ENCODE peak calls at places on chromosomes 7 and 10, in eight cellular contexts. One of them, this sample, is unnamed.

GRCh38 chr10:84355106-84355505 is 26.7 kb downstream of the CCSER2 start:
- DNase-seq in psoas muscle: no peak
- DNase-seq in cardiac muscle cell: no peak
- DNase-seq in GM20000: no peak
- DNase-seq in fibroblast of villous mesenchyme: no peak
- DNase-seq in progenitor cell of endocrine pancreas: no peak
- DNase-seq in MCF 10A: no peak
- DNase-seq in body of pancreas: no peak
- DNase-seq in this sample: no peak

GRCh38 chr7:101553018-101553770 is 75.9 kb downstream of the MYL10 start:
- DNase-seq in psoas muscle: no peak
- DNase-seq in cardiac muscle cell: no peak
- DNase-seq in GM20000: peak; percentile 6
- DNase-seq in fibroblast of villous mesenchyme: no peak
- DNase-seq in progenitor cell of endocrine pancreas: no peak
- DNase-seq in MCF 10A: no peak
- DNase-seq in body of pancreas: no peak
- DNase-seq in this sample: no peak

GRCh38 chr10:132856869-132857524 is 71.0 kb upstream of the NKX6-2 start:
- DNase-seq in psoas muscle: no peak
- DNase-seq in cardiac muscle cell: no peak
- DNase-seq in GM20000: no peak
- DNase-seq in fibroblast of villous mesenchyme: no peak
- DNase-seq in progenitor cell of endocrine pancreas: no peak
- DNase-seq in MCF 10A: no peak
- DNase-seq in body of pancreas: no peak
- DNase-seq in this sample: no peak

GRCh38 chr10:625751-626711 is 63.4 kb downstream of the DIP2C start:
- DNase-seq in psoas muscle: no peak
- DNase-seq in cardiac muscle cell: no peak
- DNase-seq in GM20000: no peak
- DNase-seq in fibroblast of villous mesenchyme: no peak
- DNase-seq in progenitor cell of endocrine pancreas: no peak
- DNase-seq in MCF 10A: no peak
- DNase-seq in body of pancreas: no peak
- DNase-seq in this sample: no peak

GRCh38 chr10:17652585-17652984 is 8.6 kb downstream of the STAM start:
- DNase-seq in psoas muscle: no peak
- DNase-seq in cardiac muscle cell: no peak
- DNase-seq in GM20000: no peak
- DNase-seq in fibroblast of villous mesenchyme: no peak
- DNase-seq in progenitor cell of endocrine pancreas: no peak
- DNase-seq in MCF 10A: no peak
- DNase-seq in body of pancreas: no peak
- DNase-seq in this sample: no peak

GRCh38 chr10:62610649-62611229 is 193.8 kb upstream of the ADO start:
- DNase-seq in psoas muscle: peak; percentile 26
- DNase-seq in cardiac muscle cell: peak; percentile 74
- DNase-seq in GM20000: peak; percentile 87
- DNase-seq in fibroblast of villous mesenchyme: peak; percentile 61
- DNase-seq in progenitor cell of endocrine pancreas: peak; percentile 55
- DNase-seq in MCF 10A: peak; percentile 75
- DNase-seq in body of pancreas: peak; percentile 44
- DNase-seq in this sample: peak; percentile 76

GRCh38 chr10:34473174-34474059 is 341.7 kb downstream of the PARD3 start:
- DNase-seq in psoas muscle: no peak
- DNase-seq in cardiac muscle cell: peak; percentile 3
- DNase-seq in GM20000: no peak
- DNase-seq in fibroblast of villous mesenchyme: no peak
- DNase-seq in progenitor cell of endocrine pancreas: no peak
- DNase-seq in MCF 10A: no peak
- DNase-seq in body of pancreas: no peak
- DNase-seq in this sample: no peak

GRCh38 chr10:4006848-4007247 is 221.8 kb upstream of the KLF6 start:
- DNase-seq in psoas muscle: no peak
- DNase-seq in cardiac muscle cell: peak; percentile 49
- DNase-seq in GM20000: no peak
- DNase-seq in fibroblast of villous mesenchyme: no peak
- DNase-seq in progenitor cell of endocrine pancreas: no peak
- DNase-seq in MCF 10A: no peak
- DNase-seq in body of pancreas: no peak
- DNase-seq in this sample: no peak

GRCh38 chr7:26688936-26689506 is 175.4 kb downstream of the SKAP2 start:
- DNase-seq in psoas muscle: no peak
- DNase-seq in cardiac muscle cell: no peak
- DNase-seq in GM20000: peak; percentile 9
- DNase-seq in fibroblast of villous mesenchyme: no peak
- DNase-seq in progenitor cell of endocrine pancreas: no peak
- DNase-seq in MCF 10A: no peak
- DNase-seq in body of pancreas: no peak
- DNase-seq in this sample: peak; percentile 14

GRCh38 chr10:51832652-51833383 is 133.4 kb upstream of the CSTF2T start:
- DNase-seq in psoas muscle: no peak
- DNase-seq in cardiac muscle cell: peak; percentile 84
- DNase-seq in GM20000: peak; percentile 4
- DNase-seq in fibroblast of villous mesenchyme: peak; percentile 57
- DNase-seq in progenitor cell of endocrine pancreas: no peak
- DNase-seq in MCF 10A: peak; percentile 83
- DNase-seq in body of pancreas: no peak
- DNase-seq in this sample: no peak

GRCh38 chr7:151178236-151178635 is 8.8 kb downstream of the ASB10 start:
- DNase-seq in psoas muscle: no peak
- DNase-seq in cardiac muscle cell: no peak
- DNase-seq in GM20000: no peak
- DNase-seq in fibroblast of villous mesenchyme: no peak
- DNase-seq in progenitor cell of endocrine pancreas: no peak
- DNase-seq in MCF 10A: no peak
- DNase-seq in body of pancreas: no peak
- DNase-seq in this sample: no peak

GRCh38 chr7:151178831-151179230 is 8.2 kb downstream of the ASB10 start:
- DNase-seq in psoas muscle: no peak
- DNase-seq in cardiac muscle cell: no peak
- DNase-seq in GM20000: no peak
- DNase-seq in fibroblast of villous mesenchyme: no peak
- DNase-seq in progenitor cell of endocrine pancreas: no peak
- DNase-seq in MCF 10A: no peak
- DNase-seq in body of pancreas: no peak
- DNase-seq in this sample: no peak

GRCh38 chr7:151179946-151180345 is 7.1 kb downstream of the ASB10 start:
- DNase-seq in psoas muscle: no peak
- DNase-seq in cardiac muscle cell: no peak
- DNase-seq in GM20000: no peak
- DNase-seq in fibroblast of villous mesenchyme: no peak
- DNase-seq in progenitor cell of endocrine pancreas: no peak
- DNase-seq in MCF 10A: no peak
- DNase-seq in body of pancreas: no peak
- DNase-seq in this sample: no peak

GRCh38 chr7:151181011-151181431 is 6.0 kb downstream of the ASB10 start:
- DNase-seq in psoas muscle: no peak
- DNase-seq in cardiac muscle cell: no peak
- DNase-seq in GM20000: no peak
- DNase-seq in fibroblast of villous mesenchyme: no peak
- DNase-seq in progenitor cell of endocrine pancreas: no peak
- DNase-seq in MCF 10A: no peak
- DNase-seq in body of pancreas: no peak
- DNase-seq in this sample: no peak

DNA sequence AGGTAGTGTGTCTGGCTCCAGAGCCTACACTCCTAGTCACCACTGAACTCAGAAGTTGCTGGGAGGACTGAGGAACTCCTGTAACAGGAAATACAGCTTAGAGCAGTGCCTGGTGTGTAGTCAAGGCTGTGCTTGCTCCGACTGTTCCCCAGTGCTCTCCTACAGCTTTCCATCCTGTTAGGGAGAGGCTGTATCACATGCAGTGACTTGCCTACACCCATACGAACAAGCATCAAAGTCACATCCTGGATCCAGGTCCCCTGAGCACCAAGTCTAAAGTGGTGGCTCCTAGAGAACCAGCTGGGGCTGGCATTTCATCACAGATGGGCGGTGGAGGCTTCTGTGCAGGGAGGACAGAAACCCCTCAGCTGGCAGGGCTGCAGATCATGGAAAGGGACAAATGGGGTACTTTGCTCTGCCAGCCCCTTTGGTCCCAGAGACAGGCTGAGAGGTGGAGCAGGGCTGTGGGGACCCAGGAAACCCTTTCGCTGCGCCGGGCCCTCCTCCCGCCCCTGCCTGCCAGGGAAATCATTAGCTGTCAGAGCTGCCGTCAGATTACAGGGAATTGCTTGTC is 7.7 kb downstream of the ASB10 start:
- DNase-seq in psoas muscle: no peak
- DNase-seq in cardiac muscle cell: no peak
- DNase-seq in GM20000: no peak
- DNase-seq in fibroblast of villous mesenchyme: no peak
- DNase-seq in progenitor cell of endocrine pancreas: no peak
- DNase-seq in MCF 10A: no peak
- DNase-seq in body of pancreas: no peak
- DNase-seq in this sample: no peak
- TF ChIP-seq CTCF in psoas muscle: no peak
- TF ChIP-seq CTCF in cardiac muscle cell: no peak
- TF ChIP-seq CTCF in GM20000: no peak
- TF ChIP-seq CTCF in fibroblast of villous mesenchyme: no peak
- TF ChIP-seq CTCF in progenitor cell of endocrine pancreas: no peak
- TF ChIP-seq CTCF in MCF 10A: no peak
- TF ChIP-seq CTCF in body of pancreas: no peak
- TF ChIP-seq CTCF in this sample: no peak

GRCh38 chr7:65239324-65239706 is 134.3 kb upstream of the ZNF92 start:
- DNase-seq in psoas muscle: no peak
- DNase-seq in cardiac muscle cell: no peak
- DNase-seq in GM20000: no peak
- DNase-seq in fibroblast of villous mesenchyme: no peak
- DNase-seq in progenitor cell of endocrine pancreas: no peak
- DNase-seq in MCF 10A: no peak
- DNase-seq in body of pancreas: no peak
- DNase-seq in this sample: no peak

GRCh38 chr7:65238785-65239184 is 134.9 kb upstream of the ZNF92 start:
- DNase-seq in psoas muscle: no peak
- DNase-seq in cardiac muscle cell: no peak
- DNase-seq in GM20000: no peak
- DNase-seq in fibroblast of villous mesenchyme: no peak
- DNase-seq in progenitor cell of endocrine pancreas: no peak
- DNase-seq in MCF 10A: no peak
- DNase-seq in body of pancreas: no peak
- DNase-seq in this sample: no peak

GRCh38 chr7:65235586-65235985 is 138.1 kb upstream of the ZNF92 start:
- DNase-seq in psoas muscle: no peak
- DNase-seq in cardiac muscle cell: no peak
- DNase-seq in GM20000: no peak
- DNase-seq in fibroblast of villous mesenchyme: no peak
- DNase-seq in progenitor cell of endocrine pancreas: no peak
- DNase-seq in MCF 10A: no peak
- DNase-seq in body of pancreas: no peak
- DNase-seq in this sample: no peak

GRCh38 chr7:65239707-65240352 is 133.8 kb upstream of the ZNF92 start:
- DNase-seq in psoas muscle: no peak
- DNase-seq in cardiac muscle cell: peak; percentile 10
- DNase-seq in GM20000: no peak
- DNase-seq in fibroblast of villous mesenchyme: no peak
- DNase-seq in progenitor cell of endocrine pancreas: peak; percentile 72
- DNase-seq in MCF 10A: no peak
- DNase-seq in body of pancreas: peak; percentile 52
- DNase-seq in this sample: peak; percentile 67
- TF ChIP-seq CTCF in psoas muscle: no peak
- TF ChIP-seq CTCF in cardiac muscle cell: no peak
- TF ChIP-seq CTCF in GM20000: no peak
- TF ChIP-seq CTCF in fibroblast of villous mesenchyme: no peak
- TF ChIP-seq CTCF in progenitor cell of endocrine pancreas: peak; percentile 34
- TF ChIP-seq CTCF in MCF 10A: no peak
- TF ChIP-seq CTCF in body of pancreas: no peak
- TF ChIP-seq CTCF in this sample: no peak

DNA sequence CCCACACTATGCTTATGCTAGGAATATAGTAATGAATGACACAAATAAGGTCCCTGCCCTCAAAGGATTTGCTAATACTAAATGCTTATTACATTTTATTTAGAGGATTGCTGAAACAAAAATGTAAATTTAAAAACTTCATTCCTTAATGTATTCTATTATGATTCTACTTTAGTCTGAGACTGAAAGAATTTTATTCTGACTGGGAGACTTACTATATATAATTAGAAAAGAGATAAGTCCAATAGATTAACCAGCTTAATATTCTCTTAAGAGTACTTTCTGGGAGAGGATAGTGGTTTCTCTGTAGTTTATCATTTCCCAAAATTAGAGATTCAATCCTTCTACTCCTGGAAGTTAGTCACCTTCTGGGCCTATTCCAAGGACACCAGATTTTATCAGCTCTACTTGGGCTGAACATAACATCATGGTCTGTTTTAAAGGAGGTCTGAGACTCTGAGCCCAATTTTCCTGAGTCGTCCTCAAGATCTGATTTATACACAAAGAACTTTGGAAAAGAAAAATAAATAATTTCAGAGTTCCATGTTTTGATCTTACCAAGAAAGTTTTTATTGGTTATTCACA is 41.1 kb downstream of the ASZ1 start:
- DNase-seq in psoas muscle: no peak
- DNase-seq in cardiac muscle cell: peak; percentile 2
- DNase-seq in GM20000: no peak
- DNase-seq in fibroblast of villous mesenchyme: peak; percentile 79
- DNase-seq in progenitor cell of endocrine pancreas: no peak
- DNase-seq in MCF 10A: no peak
- DNase-seq in body of pancreas: no peak
- DNase-seq in this sample: no peak
- TF ChIP-seq CTCF in psoas muscle: no peak
- TF ChIP-seq CTCF in cardiac muscle cell: no peak
- TF ChIP-seq CTCF in GM20000: no peak
- TF ChIP-seq CTCF in fibroblast of villous mesenchyme: no peak
- TF ChIP-seq CTCF in progenitor cell of endocrine pancreas: no peak
- TF ChIP-seq CTCF in MCF 10A: peak; percentile 1
- TF ChIP-seq CTCF in body of pancreas: no peak
- TF ChIP-seq CTCF in this sample: no peak

GRCh38 chr10:77297370-77297692 is 340.3 kb downstream of the KCNMA1 start:
- DNase-seq in psoas muscle: no peak
- DNase-seq in cardiac muscle cell: peak; percentile 31
- DNase-seq in GM20000: no peak
- DNase-seq in fibroblast of villous mesenchyme: peak; percentile 84
- DNase-seq in progenitor cell of endocrine pancreas: no peak
- DNase-seq in MCF 10A: peak; percentile 20
- DNase-seq in body of pancreas: no peak
- DNase-seq in this sample: no peak

GRCh38 chr10:77299257-77299656 is 338.4 kb downstream of the KCNMA1 start:
- DNase-seq in psoas muscle: peak; percentile 55
- DNase-seq in cardiac muscle cell: no peak
- DNase-seq in GM20000: no peak
- DNase-seq in fibroblast of villous mesenchyme: no peak
- DNase-seq in progenitor cell of endocrine pancreas: no peak
- DNase-seq in MCF 10A: no peak
- DNase-seq in body of pancreas: no peak
- DNase-seq in this sample: no peak

GRCh38 chr10:77293785-77294184 is 343.8 kb downstream of the KCNMA1 start:
- DNase-seq in psoas muscle: no peak
- DNase-seq in cardiac muscle cell: no peak
- DNase-seq in GM20000: no peak
- DNase-seq in fibroblast of villous mesenchyme: no peak
- DNase-seq in progenitor cell of endocrine pancreas: no peak
- DNase-seq in MCF 10A: no peak
- DNase-seq in body of pancreas: peak; percentile 21
- DNase-seq in this sample: no peak

GRCh38 chr10:77300682-77301081 is 336.9 kb downstream of the KCNMA1 start:
- DNase-seq in psoas muscle: no peak
- DNase-seq in cardiac muscle cell: no peak
- DNase-seq in GM20000: no peak
- DNase-seq in fibroblast of villous mesenchyme: no peak
- DNase-seq in progenitor cell of endocrine pancreas: no peak
- DNase-seq in MCF 10A: no peak
- DNase-seq in body of pancreas: no peak
- DNase-seq in this sample: no peak

GRCh38 chr10:77296534-77297369 is 340.9 kb downstream of the KCNMA1 start:
- DNase-seq in psoas muscle: no peak
- DNase-seq in cardiac muscle cell: no peak
- DNase-seq in GM20000: no peak
- DNase-seq in fibroblast of villous mesenchyme: no peak
- DNase-seq in progenitor cell of endocrine pancreas: no peak
- DNase-seq in MCF 10A: no peak
- DNase-seq in body of pancreas: no peak
- DNase-seq in this sample: no peak
- TF ChIP-seq CTCF in psoas muscle: no peak
- TF ChIP-seq CTCF in cardiac muscle cell: no peak
- TF ChIP-seq CTCF in GM20000: no peak
- TF ChIP-seq CTCF in fibroblast of villous mesenchyme: no peak
- TF ChIP-seq CTCF in progenitor cell of endocrine pancreas: peak; percentile 28
- TF ChIP-seq CTCF in MCF 10A: no peak
- TF ChIP-seq CTCF in body of pancreas: no peak
- TF ChIP-seq CTCF in this sample: peak; percentile 13

This sample was measured in endothelial cell.